ENCODE peak calls at places on chromosomes 7 and 10, in six cellular contexts. A is bronchial epithelial cell; J is fibroblast of the aortic adventitia; O is PC-9; F is GM23248; M is CD8-positive, alpha-beta memory T cell. P is an unnamed sample.

GRCh38 chr10:3203198-3203597 is 30.6 kb upstream of the PITRM1 start:
- DNase-seq in J (no peak), O (no peak), F (no peak), A (no peak), M (no peak), P (no peak)

GRCh38 chr10:95247200-95247880 is 43.5 kb downstream of the PDLIM1 start:
- DNase-seq in J (peak; percentile 72), O (peak; percentile 49), A (peak; percentile 50), M (no peak), F (peak; percentile 86), P (no peak)

GRCh38 chr7:117759950-117760640 is 113.1 kb downstream of the CTTNBP2 start:
- DNase-seq in O (no peak), J (peak; percentile 87), F (peak; percentile 23), M (no peak), A (no peak), P (no peak)

GRCh38 chr7:150852371-150852905 is at the start of gene AOC1:
- DNase-seq in A (no peak), J (no peak), F (no peak), O (peak; percentile 59), M (no peak), P (no peak)

GRCh38 chr10:112811741-112812551 is 138.1 kb upstream of the TCF7L2 start:
- DNase-seq in A (peak; percentile 95), O (peak; percentile 98), J (peak; percentile 95), F (peak; percentile 94), M (no peak), P (no peak)

GRCh38 chr10:94292448-94293118 is 70.2 kb downstream of the NOC3L start:
- DNase-seq in F (peak; percentile 80), A (peak; percentile 45), J (peak; percentile 85), M (no peak), O (no peak), P (no peak)

GRCh38 chr7:15686209-15686956 is at the start of gene MEOX2:
- DNase-seq in O (no peak), M (no peak), F (peak; percentile 66), J (peak; percentile 70), A (no peak), P (no peak)

GRCh38 chr7:91226411-91226810 is 37.8 kb upstream of the FZD1 start:
- DNase-seq in F (no peak), O (no peak), M (no peak), A (no peak), J (peak; percentile 9), P (no peak)

GRCh38 chr10:110858297-110858934 is 13.3 kb upstream of the PDCD4 start:
- DNase-seq in F (no peak), O (peak; percentile 50), A (no peak), J (no peak), M (no peak), P (no peak)

GRCh38 chr7:43372656-43373355 is 210.1 kb upstream of the STK17A start:
- DNase-seq in O (no peak), M (no peak), A (no peak), J (no peak), F (no peak), P (no peak)

GRCh38 chr7:66263936-66264335 is 58.8 kb downstream of the TPST1 start:
- DNase-seq in J (no peak), F (no peak), O (no peak), M (no peak), A (no peak), P (no peak)

GRCh38 chr10:119466655-119467054 is 75.9 kb downstream of the RGS10 start:
- DNase-seq in J (no peak), M (peak; percentile 57), O (peak; percentile 65), A (peak; percentile 62), F (no peak), P (no peak)

GRCh38 chr10:131882151-131882550 is 18.7 kb upstream of the PPP2R2D start:
- DNase-seq in O (no peak), M (no peak), F (no peak), A (no peak), J (no peak), P (no peak)

GRCh38 chr7:151428393-151429231 is 11.3 kb downstream of the CRYGN start:
- DNase-seq in F (peak; percentile 66), M (no peak), J (peak; percentile 78), O (peak; percentile 80), A (no peak), P (no peak)

GRCh38 chr10:97548828-97549455 is 23.6 kb upstream of the ANKRD2 start:
- DNase-seq in O (no peak), F (no peak), A (no peak), J (no peak), M (no peak), P (no peak)

GRCh38 chr10:124728830-124729661 is 15.1 kb downstream of the FAM53B start:
- DNase-seq in O (peak; percentile 73), M (no peak), A (no peak), J (no peak), F (no peak), P (no peak)

GRCh38 chr7:20307119-20307518 is 23.6 kb upstream of the ITGB8 start:
- DNase-seq in J (peak; percentile 72), A (peak; percentile 27), O (peak; percentile 45), M (no peak), F (peak; percentile 31), P (no peak)

GRCh38 chr10:91598211-91598981 is 34.5 kb downstream of the PPP1R3C start:
- DNase-seq in O (peak; percentile 61), F (peak; percentile 89), M (no peak), A (peak; percentile 92), J (peak; percentile 74), P (no peak)

GRCh38 chr10:93413252-93413689 is 68.9 kb downstream of the MYOF start:
- DNase-seq in O (no peak), J (no peak), F (peak; percentile 21), A (peak; percentile 52), M (peak; percentile 53), P (peak; percentile 75)

GRCh38 chr10:132698211-132698751 is 87.7 kb downstream of the NKX6-2 start:
- DNase-seq in A (no peak), J (no peak), M (peak; percentile 10), F (no peak), O (no peak), P (no peak)

GRCh38 chr10:35642023-35642792 is at the start of gene FZD8:
- DNase-seq in A (peak; percentile 78), F (peak; percentile 97), J (peak; percentile 93), O (no peak), M (peak; percentile 68), P (peak; percentile 77)

GRCh38 chr7:25028370-25028971 is 48.5 kb upstream of the OSBPL3 start:
- DNase-seq in F (peak; percentile 78), J (peak; percentile 92), O (peak; percentile 99), M (peak; percentile 51), A (peak; percentile 99), P (peak; percentile 45)

DNA sequence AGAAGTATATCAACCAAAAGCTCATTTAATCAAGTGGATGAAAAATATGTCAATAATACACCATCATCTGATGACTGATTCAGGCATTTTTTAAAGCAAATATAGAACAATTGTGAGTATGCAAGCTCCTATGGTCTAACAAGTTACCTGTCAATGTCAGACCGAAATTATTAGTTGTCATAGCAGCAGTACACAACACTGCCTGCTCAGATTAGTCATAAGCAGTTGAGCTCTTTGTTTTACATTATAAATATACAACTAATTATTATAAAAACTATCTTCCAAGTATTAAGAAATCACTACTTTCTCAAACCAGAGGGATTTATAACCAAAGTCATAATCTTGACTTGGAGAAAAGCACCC is 219.9 kb downstream of the FAM107B start:
- DNase-seq in M (no peak), A (peak; percentile 89), J (no peak), O (peak; percentile 70), F (no peak), P (no peak)
- H3K4me3 ChIP-seq in M (no peak overlapping the region), A (no peak overlapping the region), J (no peak overlapping the region), O (no peak overlapping the region), F (no peak overlapping the region), P (no peak overlapping the region)

DNA sequence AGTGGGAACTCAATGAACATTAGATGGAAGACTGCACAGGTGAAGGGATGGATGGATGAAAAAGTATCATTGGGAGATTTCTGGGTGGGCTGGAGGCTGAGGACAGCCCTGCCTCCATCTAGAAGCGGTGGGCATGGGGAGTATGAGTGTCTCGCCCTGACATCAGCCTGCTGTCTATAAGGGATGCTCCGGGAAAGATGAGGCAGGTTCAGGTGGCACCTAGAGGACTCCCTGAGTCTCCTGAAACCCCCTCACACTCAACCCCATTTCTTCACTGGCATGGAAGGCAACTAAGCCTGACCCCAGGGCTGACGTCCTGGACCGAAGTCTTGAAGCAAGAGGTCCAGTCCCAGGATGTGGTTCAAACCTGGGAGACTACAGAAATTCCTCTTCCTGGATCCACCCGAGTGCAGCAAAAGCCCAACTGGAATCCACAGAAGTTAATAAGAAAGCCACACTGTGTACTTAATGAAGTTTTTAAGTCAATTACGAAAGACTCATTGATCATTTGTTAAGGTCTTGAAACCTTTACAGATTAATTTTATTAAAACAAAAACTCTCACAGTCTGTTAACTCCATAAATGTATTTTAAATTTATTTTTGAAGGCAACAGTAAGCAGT is 238.8 kb downstream of the EMX2 start:
- DNase-seq in F (no peak), O (no peak), A (no peak), J (no peak), M (no peak), P (no peak)
- H3K4me3 ChIP-seq in F (no peak overlapping the region), O (no peak overlapping the region), A (no peak overlapping the region), J (no peak overlapping the region), M (no peak overlapping the region), P (no peak overlapping the region)

GRCh38 chr10:21754410-21755011 is 220.5 kb downstream of the MLLT10 start:
- DNase-seq in O (no peak), M (no peak), J (no peak), F (no peak), A (no peak), P (no peak)

GRCh38 chr10:21750424-21750823 is 216.4 kb downstream of the MLLT10 start:
- DNase-seq in M (no peak), A (no peak), O (no peak), F (peak; percentile 42), J (no peak), P (no peak)

GRCh38 chr10:21749788-21750187 is 215.8 kb downstream of the MLLT10 start:
- DNase-seq in M (no peak), J (peak; percentile 79), O (no peak), A (no peak), F (no peak), P (no peak)

GRCh38 chr10:21753497-21754270 is 219.7 kb downstream of the MLLT10 start:
- DNase-seq in A (no peak), F (no peak), J (no peak), M (no peak), O (no peak), P (no peak)

GRCh38 chr10:21751341-21752310 is 217.6 kb downstream of the MLLT10 start:
- DNase-seq in M (no peak), F (no peak), J (no peak), A (no peak), O (peak; percentile 44), P (no peak)
- H3K4me3 ChIP-seq in M (no peak overlapping the region), F (no peak overlapping the region), J (no peak overlapping the region), A (no peak overlapping the region), O (no peak overlapping the region), P (no peak overlapping the region)

DNA sequence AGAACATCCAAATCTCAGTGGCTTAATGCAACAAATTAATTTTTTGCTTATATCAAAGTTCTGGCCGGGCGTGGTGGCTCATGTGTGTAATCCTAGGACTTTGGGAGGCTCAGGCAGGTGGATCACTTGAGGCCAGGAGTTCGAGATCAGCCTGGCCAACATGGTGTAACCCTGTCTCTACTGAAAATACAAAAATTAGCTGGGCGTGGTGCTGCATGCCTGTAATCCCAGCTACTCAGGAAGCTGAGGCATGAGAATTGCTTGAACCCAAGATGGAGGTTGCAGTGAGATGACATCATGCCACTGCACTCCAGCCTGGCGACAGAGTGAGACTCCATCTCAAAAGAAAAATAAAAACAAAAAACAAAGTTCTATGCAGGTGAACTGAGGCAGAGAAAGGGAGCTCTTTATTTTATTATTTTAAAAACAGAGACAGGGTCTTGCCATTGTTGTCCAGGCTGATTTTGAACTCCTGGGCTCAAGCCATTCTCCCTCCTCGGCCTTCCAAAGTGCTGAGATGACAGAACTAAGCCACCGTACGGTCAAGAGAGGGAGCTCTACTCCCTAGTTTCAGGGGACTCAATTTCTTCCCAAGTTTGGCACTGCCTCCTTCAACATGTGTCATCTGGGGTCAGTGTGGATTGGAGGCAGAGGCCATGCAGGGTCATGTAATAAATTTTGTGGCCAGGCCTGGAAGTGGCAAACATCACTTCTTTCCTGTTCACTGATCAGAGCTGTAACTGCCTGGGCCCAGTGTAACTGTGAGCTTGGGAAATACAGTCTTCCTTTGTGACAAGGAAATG is 2.4 kb downstream of the ADCK2 start:
- DNase-seq in M (no peak), F (peak; percentile 74), J (peak; percentile 58), O (peak; percentile 53), A (no peak), P (no peak)
- H3K4me3 ChIP-seq in M (no peak overlapping the region), F (no peak overlapping the region), J (no peak overlapping the region), O (no peak overlapping the region), A (no peak overlapping the region), P (no peak overlapping the region)